ENCODE peak calls at places on chromosomes 2 and 18, in ten cellular contexts. One of them, this sample, is unnamed.

GRCh38 chr2:11234309-11234708 is 79.0 kb downstream of the SLC66A3 start:
- DNase-seq in psoas muscle: no peak
- DNase-seq in left lung: no peak
- DNase-seq in mammary epithelial cell: no peak
- DNase-seq in dorsolateral prefrontal cortex: no peak
- DNase-seq in colonic mucosa: no peak
- DNase-seq in IMR-90: peak
- DNase-seq in uterus: no peak
- DNase-seq in heart right ventricle: no peak
- DNase-seq in spleen: no peak
- DNase-seq in this sample: peak

GRCh38 chr2:234970467-234970866 is 18.6 kb downstream of the SH3BP4 start:
- DNase-seq in psoas muscle: no peak
- DNase-seq in left lung: no peak
- DNase-seq in mammary epithelial cell: peak
- DNase-seq in dorsolateral prefrontal cortex: no peak
- DNase-seq in colonic mucosa: no peak
- DNase-seq in IMR-90: peak
- DNase-seq in uterus: no peak
- DNase-seq in heart right ventricle: no peak
- DNase-seq in spleen: no peak
- DNase-seq in this sample: peak

GRCh38 chr2:236177967-236178909 is 10.1 kb upstream of the GBX2 start:
- DNase-seq in psoas muscle: peak
- DNase-seq in left lung: no peak
- DNase-seq in mammary epithelial cell: no peak
- DNase-seq in dorsolateral prefrontal cortex: no peak
- DNase-seq in colonic mucosa: peak
- DNase-seq in IMR-90: peak
- DNase-seq in uterus: no peak
- DNase-seq in heart right ventricle: peak
- DNase-seq in spleen: no peak
- DNase-seq in this sample: peak

GRCh38 chr2:13682878-13683277 is 949.6 kb upstream of the LRATD1 start:
- DNase-seq in psoas muscle: no peak
- DNase-seq in left lung: no peak
- DNase-seq in mammary epithelial cell: peak
- DNase-seq in dorsolateral prefrontal cortex: no peak
- DNase-seq in colonic mucosa: no peak
- DNase-seq in IMR-90: peak
- DNase-seq in uterus: no peak
- DNase-seq in heart right ventricle: no peak
- DNase-seq in spleen: no peak
- DNase-seq in this sample: no peak

GRCh38 chr18:45657357-45658335 is 42.4 kb downstream of the SLC14A2 start:
- DNase-seq in psoas muscle: no peak
- DNase-seq in left lung: no peak
- DNase-seq in mammary epithelial cell: peak
- DNase-seq in dorsolateral prefrontal cortex: no peak
- DNase-seq in colonic mucosa: no peak
- DNase-seq in IMR-90: peak
- DNase-seq in uterus: no peak
- DNase-seq in heart right ventricle: no peak
- DNase-seq in spleen: no peak
- DNase-seq in this sample: no peak

GRCh38 chr2:9762941-9763340 is 80.3 kb upstream of the TAF1B start:
- DNase-seq in psoas muscle: no peak
- DNase-seq in left lung: no peak
- DNase-seq in mammary epithelial cell: no peak
- DNase-seq in dorsolateral prefrontal cortex: no peak
- DNase-seq in colonic mucosa: no peak
- DNase-seq in IMR-90: no peak
- DNase-seq in uterus: no peak
- DNase-seq in heart right ventricle: no peak
- DNase-seq in spleen: no peak
- DNase-seq in this sample: no peak

GRCh38 chr2:150211164-150211631 is 276.3 kb downstream of the RND3 start:
- DNase-seq in psoas muscle: no peak
- DNase-seq in left lung: no peak
- DNase-seq in mammary epithelial cell: no peak
- DNase-seq in dorsolateral prefrontal cortex: no peak
- DNase-seq in colonic mucosa: no peak
- DNase-seq in IMR-90: peak
- DNase-seq in uterus: no peak
- DNase-seq in heart right ventricle: no peak
- DNase-seq in spleen: no peak
- DNase-seq in this sample: no peak

GRCh38 chr2:84856785-84857184 is 24.1 kb downstream of the TRABD2A start:
- DNase-seq in psoas muscle: no peak
- DNase-seq in left lung: no peak
- DNase-seq in mammary epithelial cell: no peak
- DNase-seq in dorsolateral prefrontal cortex: no peak
- DNase-seq in colonic mucosa: no peak
- DNase-seq in IMR-90: no peak
- DNase-seq in uterus: no peak
- DNase-seq in heart right ventricle: no peak
- DNase-seq in spleen: no peak
- DNase-seq in this sample: no peak

GRCh38 chr2:172084484-172084733 is 898 bp upstream of the DLX1 start:
- DNase-seq in psoas muscle: no peak
- DNase-seq in left lung: peak
- DNase-seq in mammary epithelial cell: no peak
- DNase-seq in dorsolateral prefrontal cortex: no peak
- DNase-seq in colonic mucosa: no peak
- DNase-seq in IMR-90: no peak
- DNase-seq in uterus: no peak
- DNase-seq in heart right ventricle: no peak
- DNase-seq in spleen: no peak
- DNase-seq in this sample: no peak

GRCh38 chr2:172082944-172083718 is 2.2 kb upstream of the DLX1 start:
- DNase-seq in psoas muscle: no peak
- DNase-seq in left lung: peak
- DNase-seq in mammary epithelial cell: no peak
- DNase-seq in dorsolateral prefrontal cortex: no peak
- DNase-seq in colonic mucosa: no peak
- DNase-seq in IMR-90: no peak
- DNase-seq in uterus: no peak
- DNase-seq in heart right ventricle: no peak
- DNase-seq in spleen: peak
- DNase-seq in this sample: no peak

GRCh38 chr2:172082105-172082943 is 3.0 kb upstream of the DLX1 start:
- DNase-seq in psoas muscle: no peak
- DNase-seq in left lung: no peak
- DNase-seq in mammary epithelial cell: no peak
- DNase-seq in dorsolateral prefrontal cortex: no peak
- DNase-seq in colonic mucosa: no peak
- DNase-seq in IMR-90: no peak
- DNase-seq in uterus: no peak
- DNase-seq in heart right ventricle: no peak
- DNase-seq in spleen: no peak
- DNase-seq in this sample: no peak

GRCh38 chr2:172084734-172085459 is 410 bp upstream of the DLX1 start:
- DNase-seq in psoas muscle: peak
- DNase-seq in left lung: peak
- DNase-seq in mammary epithelial cell: peak
- DNase-seq in dorsolateral prefrontal cortex: no peak
- DNase-seq in colonic mucosa: peak
- DNase-seq in IMR-90: peak
- DNase-seq in uterus: peak
- DNase-seq in heart right ventricle: peak
- DNase-seq in spleen: peak
- DNase-seq in this sample: peak

GRCh38 chr2:172083725-172084483 is 1.4 kb upstream of the DLX1 start:
- DNase-seq in psoas muscle: no peak
- DNase-seq in left lung: peak
- DNase-seq in mammary epithelial cell: no peak
- DNase-seq in dorsolateral prefrontal cortex: no peak
- DNase-seq in colonic mucosa: no peak
- DNase-seq in IMR-90: no peak
- DNase-seq in uterus: no peak
- DNase-seq in heart right ventricle: no peak
- DNase-seq in spleen: no peak
- DNase-seq in this sample: no peak
- H3K27ac ChIP-seq in psoas muscle: no peak
- H3K27ac ChIP-seq in left lung: no peak
- H3K27ac ChIP-seq in mammary epithelial cell: no peak
- H3K27ac ChIP-seq in dorsolateral prefrontal cortex: no peak
- H3K27ac ChIP-seq in colonic mucosa: no peak
- H3K27ac ChIP-seq in IMR-90: no peak
- H3K27ac ChIP-seq in uterus: no peak
- H3K27ac ChIP-seq in heart right ventricle: no peak
- H3K27ac ChIP-seq in spleen: no peak
- H3K27ac ChIP-seq in this sample: peak

GRCh38 chr2:109644571-109645275 is 30.6 kb downstream of the SOWAHC start:
- DNase-seq in psoas muscle: no peak
- DNase-seq in left lung: no peak
- DNase-seq in mammary epithelial cell: no peak
- DNase-seq in dorsolateral prefrontal cortex: no peak
- DNase-seq in colonic mucosa: peak
- DNase-seq in IMR-90: no peak
- DNase-seq in uterus: no peak
- DNase-seq in heart right ventricle: no peak
- DNase-seq in spleen: no peak
- DNase-seq in this sample: no peak

GRCh38 chr2:109647636-109648035 is 33.5 kb downstream of the SOWAHC start:
- DNase-seq in psoas muscle: no peak
- DNase-seq in left lung: no peak
- DNase-seq in mammary epithelial cell: peak
- DNase-seq in dorsolateral prefrontal cortex: no peak
- DNase-seq in colonic mucosa: no peak
- DNase-seq in IMR-90: peak
- DNase-seq in uterus: no peak
- DNase-seq in heart right ventricle: no peak
- DNase-seq in spleen: no peak
- DNase-seq in this sample: no peak

GRCh38 chr2:109646961-109647360 is 32.8 kb downstream of the SOWAHC start:
- DNase-seq in psoas muscle: no peak
- DNase-seq in left lung: no peak
- DNase-seq in mammary epithelial cell: no peak
- DNase-seq in dorsolateral prefrontal cortex: no peak
- DNase-seq in colonic mucosa: no peak
- DNase-seq in IMR-90: no peak
- DNase-seq in uterus: no peak
- DNase-seq in heart right ventricle: no peak
- DNase-seq in spleen: no peak
- DNase-seq in this sample: no peak

GRCh38 chr2:109648041-109648527 is 33.9 kb downstream of the SOWAHC start:
- DNase-seq in psoas muscle: no peak
- DNase-seq in left lung: no peak
- DNase-seq in mammary epithelial cell: no peak
- DNase-seq in dorsolateral prefrontal cortex: no peak
- DNase-seq in colonic mucosa: no peak
- DNase-seq in IMR-90: no peak
- DNase-seq in uterus: no peak
- DNase-seq in heart right ventricle: no peak
- DNase-seq in spleen: no peak
- DNase-seq in this sample: no peak

DNA sequence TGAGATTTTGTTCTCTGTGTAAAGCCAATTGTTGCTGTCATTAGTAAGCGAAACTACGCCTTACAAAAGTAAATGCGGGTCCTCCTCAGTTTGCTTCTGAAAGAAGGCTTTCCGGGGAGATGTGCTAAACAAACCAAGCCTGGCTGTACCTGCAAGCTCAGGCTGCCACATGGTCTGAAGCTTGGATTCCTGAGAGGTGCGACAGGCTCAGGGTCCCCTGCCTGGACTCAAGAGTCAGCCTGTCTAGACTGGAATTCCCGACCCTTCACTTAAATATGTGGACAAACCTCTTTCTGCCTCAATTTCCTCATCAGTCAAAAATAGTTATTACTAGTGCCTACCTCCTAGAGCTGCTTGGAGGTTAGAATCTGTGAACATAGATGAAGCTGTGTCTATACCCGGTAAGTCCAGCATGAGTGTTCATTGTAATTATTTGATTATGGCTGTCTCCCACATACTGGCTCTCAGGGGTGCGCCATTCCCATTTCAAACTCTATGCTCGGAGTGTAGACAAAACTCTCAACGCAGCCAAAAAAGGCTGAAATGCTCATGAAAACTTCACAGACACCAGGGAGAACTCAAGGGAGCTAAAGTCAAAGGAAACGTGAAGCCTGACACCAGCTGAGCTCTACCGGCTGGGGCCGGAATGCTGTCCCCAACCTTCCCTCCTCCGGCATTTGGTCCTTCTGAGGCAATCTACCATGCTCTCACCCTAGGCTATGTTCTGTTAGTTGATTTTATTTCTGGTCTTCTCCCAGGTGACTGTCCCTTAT is 31.4 kb downstream of the SOWAHC start:
- DNase-seq in psoas muscle: no peak
- DNase-seq in left lung: no peak
- DNase-seq in mammary epithelial cell: no peak
- DNase-seq in dorsolateral prefrontal cortex: no peak
- DNase-seq in colonic mucosa: no peak
- DNase-seq in IMR-90: no peak
- DNase-seq in uterus: no peak
- DNase-seq in heart right ventricle: no peak
- DNase-seq in spleen: no peak
- DNase-seq in this sample: no peak
- H3K27ac ChIP-seq in psoas muscle: no peak
- H3K27ac ChIP-seq in left lung: no peak
- H3K27ac ChIP-seq in mammary epithelial cell: no peak
- H3K27ac ChIP-seq in dorsolateral prefrontal cortex: no peak
- H3K27ac ChIP-seq in colonic mucosa: peak
- H3K27ac ChIP-seq in IMR-90: no peak
- H3K27ac ChIP-seq in uterus: no peak
- H3K27ac ChIP-seq in heart right ventricle: no peak
- H3K27ac ChIP-seq in spleen: no peak
- H3K27ac ChIP-seq in this sample: no peak

DNA sequence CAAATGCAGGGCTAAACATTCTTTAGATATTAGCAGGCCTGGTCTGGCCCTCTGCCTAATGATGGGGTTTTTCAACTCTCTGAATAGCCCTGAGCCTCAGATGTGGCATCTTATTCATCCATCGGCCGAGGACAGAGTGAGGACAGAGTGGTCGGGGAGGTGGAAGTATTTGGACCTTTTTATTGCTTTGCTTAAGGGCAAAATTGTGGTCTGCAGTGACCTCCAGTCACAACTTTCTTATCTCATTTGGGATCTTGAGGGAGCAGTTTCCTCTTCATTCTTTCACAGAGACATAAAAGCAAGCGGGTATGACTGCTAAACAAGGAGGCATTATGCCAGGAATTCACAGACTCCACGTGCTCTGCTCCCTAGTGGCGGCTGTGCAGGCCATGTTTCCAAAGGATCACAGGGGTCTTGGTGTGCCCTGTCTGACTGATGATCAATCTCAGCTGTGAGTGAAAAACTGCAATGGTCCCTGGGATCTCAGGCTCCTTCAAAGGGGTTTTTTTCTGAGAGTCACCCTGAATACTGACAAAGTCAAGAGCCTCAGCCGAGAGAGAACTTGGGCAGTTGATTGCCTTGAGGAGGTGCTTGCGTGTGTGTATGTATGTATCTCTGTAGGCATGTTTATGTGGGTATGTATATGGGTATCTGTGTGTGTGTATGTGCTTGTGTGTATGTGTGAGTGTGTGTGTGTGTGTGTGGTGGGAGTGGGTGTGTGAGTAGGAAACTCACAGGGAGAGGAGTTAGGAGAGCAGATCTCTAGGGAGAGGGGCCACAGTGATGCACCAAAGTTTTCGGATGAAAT is 47.6 kb downstream of the RAPGEF4 start:
- DNase-seq in psoas muscle: no peak
- DNase-seq in left lung: no peak
- DNase-seq in mammary epithelial cell: peak
- DNase-seq in dorsolateral prefrontal cortex: no peak
- DNase-seq in colonic mucosa: no peak
- DNase-seq in IMR-90: peak
- DNase-seq in uterus: no peak
- DNase-seq in heart right ventricle: peak
- DNase-seq in spleen: no peak
- DNase-seq in this sample: peak
- H3K27ac ChIP-seq in psoas muscle: no peak
- H3K27ac ChIP-seq in left lung: peak
- H3K27ac ChIP-seq in mammary epithelial cell: no peak
- H3K27ac ChIP-seq in dorsolateral prefrontal cortex: no peak
- H3K27ac ChIP-seq in colonic mucosa: no peak
- H3K27ac ChIP-seq in IMR-90: peak
- H3K27ac ChIP-seq in uterus: no peak
- H3K27ac ChIP-seq in heart right ventricle: no peak
- H3K27ac ChIP-seq in spleen: no peak
- H3K27ac ChIP-seq in this sample: peak

DNA sequence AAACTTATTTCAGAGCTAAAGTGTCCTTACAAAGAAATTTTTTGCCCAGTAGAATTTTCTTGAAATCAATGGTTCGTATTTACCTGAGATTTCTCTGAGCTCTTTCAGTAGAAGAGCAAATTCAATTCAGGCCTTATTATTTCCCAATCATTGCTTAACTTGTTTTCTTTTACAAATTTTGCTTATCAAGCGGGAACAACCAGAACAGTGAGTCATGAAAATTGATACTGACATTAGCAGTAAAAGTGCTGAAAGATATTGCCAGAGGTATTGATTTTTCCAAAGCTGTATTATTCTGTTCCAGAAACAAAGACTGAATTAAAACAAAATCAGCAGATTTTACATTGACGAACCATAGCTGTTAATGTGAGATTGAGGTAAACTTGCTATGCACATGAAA is 10.1 kb upstream of the RIOK3 start:
- DNase-seq in psoas muscle: no peak
- DNase-seq in left lung: no peak
- DNase-seq in mammary epithelial cell: no peak
- DNase-seq in dorsolateral prefrontal cortex: no peak
- DNase-seq in colonic mucosa: no peak
- DNase-seq in IMR-90: no peak
- DNase-seq in uterus: no peak
- DNase-seq in heart right ventricle: no peak
- DNase-seq in spleen: no peak
- DNase-seq in this sample: no peak
- H3K27ac ChIP-seq in psoas muscle: no peak
- H3K27ac ChIP-seq in left lung: no peak
- H3K27ac ChIP-seq in mammary epithelial cell: no peak
- H3K27ac ChIP-seq in dorsolateral prefrontal cortex: no peak
- H3K27ac ChIP-seq in colonic mucosa: no peak
- H3K27ac ChIP-seq in IMR-90: no peak
- H3K27ac ChIP-seq in uterus: no peak
- H3K27ac ChIP-seq in heart right ventricle: no peak
- H3K27ac ChIP-seq in spleen: no peak
- H3K27ac ChIP-seq in this sample: no peak